ENCODE peak calls at places on chromosomes 7 and 10, in ten cellular contexts. S is adipocyte, P is NCI-H460, E is progenitor cell of endocrine pancreas, G is AG20443, B is AG04449, X is AG04450, Q is NCI-H1092 treated with DMSO at 0.1 percent for 48 hours, J is body of pancreas, H is anterior cingulate cortex. C is an unnamed sample.

GRCh38 chr7:32809871-32810270 is 81.7 kb downstream of the KBTBD2 start:
- DNase-seq in S (no peak), P (no peak), E (no peak), G (no peak), B (no peak), X (no peak), Q (no peak), J (no peak), H (no peak), C (no peak)

GRCh38 chr10:22824984-22825383 is 102.9 kb upstream of the ARMC3 start:
- DNase-seq in S (peak), P (no peak), E (no peak), G (peak), B (no peak), X (no peak), Q (no peak), J (no peak), H (no peak), C (no peak)

GRCh38 chr10:81728692-81729091 is 146.3 kb upstream of the NRG3 start:
- DNase-seq in S (no peak), P (no peak), E (no peak), G (no peak), B (no peak), X (no peak), Q (no peak), J (no peak), H (no peak), C (no peak)

GRCh38 chr10:133062635-133063034 is 25.1 kb upstream of the ADGRA1 start:
- DNase-seq in S (no peak), P (no peak), E (no peak), G (no peak), B (no peak), X (no peak), Q (no peak), J (no peak), H (no peak), C (no peak)

GRCh38 chr7:67100956-67101361 is 104.3 kb downstream of the TYW1 start:
- DNase-seq in S (no peak), P (no peak), E (no peak), G (no peak), B (no peak), X (no peak), Q (no peak), J (no peak), H (no peak), C (no peak)

GRCh38 chr10:129741280-129741977 is 222.6 kb downstream of the EBF3 start:
- DNase-seq in S (no peak), P (no peak), E (no peak), G (peak), B (no peak), X (no peak), Q (no peak), J (no peak), H (no peak), C (no peak)

GRCh38 chr7:96598421-96598820 is 111.2 kb downstream of the SEM1 start:
- DNase-seq in S (no peak), P (no peak), E (no peak), G (no peak), B (no peak), X (no peak), Q (peak), J (no peak), H (no peak), C (no peak)

GRCh38 chr7:20199015-20199737 is 18.0 kb downstream of the MACC1 start:
- DNase-seq in S (peak), P (peak), E (no peak), G (peak), B (no peak), X (peak), Q (peak), J (peak), H (no peak), C (peak)

GRCh38 chr7:129482781-129483180 is 19.6 kb upstream of the SMKR1 start:
- DNase-seq in S (no peak), P (no peak), E (no peak), G (no peak), B (no peak), X (no peak), Q (no peak), J (no peak), H (no peak), C (no peak)

GRCh38 chr10:23693895-23694294 is 255.0 kb downstream of the OTUD1 start:
- DNase-seq in S (no peak), P (no peak), E (no peak), G (no peak), B (no peak), X (no peak), Q (no peak), J (no peak), H (no peak), C (no peak)

GRCh38 chr10:130804281-130804680 is 507.2 kb downstream of the TCERG1L start:
- DNase-seq in S (no peak), P (no peak), E (no peak), G (no peak), B (no peak), X (no peak), Q (no peak), J (no peak), H (no peak), C (no peak)

GRCh38 chr7:75565129-75565528 is 73.0 kb downstream of the SPDYE5 start:
- DNase-seq in S (peak), P (peak), E (no peak), G (peak), B (peak), X (peak), Q (no peak), J (peak), H (no peak), C (peak)

GRCh38 chr10:28250782-28251181 is 52.1 kb downstream of the MPP7 start:
- DNase-seq in S (peak), P (no peak), E (no peak), G (peak), B (no peak), X (no peak), Q (peak), J (no peak), H (no peak), C (no peak)

GRCh38 chr10:70162157-70162891 is 8.0 kb downstream of the SAR1A start:
- DNase-seq in S (peak), P (no peak), E (no peak), G (no peak), B (no peak), X (no peak), Q (no peak), J (no peak), H (no peak), C (no peak)

GRCh38 chr7:78620931-78621330 is 822.4 kb downstream of the PHTF2 start:
- DNase-seq in S (peak), P (no peak), E (peak), G (no peak), B (no peak), X (no peak), Q (no peak), J (no peak), H (no peak), C (no peak)

GRCh38 chr7:99308461-99309074 is 17.1 kb upstream of the ARPC1A start:
- DNase-seq in S (no peak), P (no peak), E (no peak), G (peak), B (no peak), X (no peak), Q (no peak), J (no peak), H (no peak), C (no peak)

GRCh38 chr7:135910393-135911036 is 66.6 kb downstream of the MTPN start:
- DNase-seq in S (no peak), P (no peak), E (no peak), G (no peak), B (no peak), X (no peak), Q (peak), J (no peak), H (no peak), C (no peak)

GRCh38 chr7:91491868-91492267 is 227.6 kb downstream of the FZD1 start:
- DNase-seq in S (peak), P (no peak), E (no peak), G (no peak), B (no peak), X (no peak), Q (no peak), J (no peak), H (no peak), C (no peak)

GRCh38 chr7:25167262-25167843 is 42.3 kb upstream of the CYCS start:
- DNase-seq in S (no peak), P (no peak), E (no peak), G (no peak), B (no peak), X (no peak), Q (peak), J (peak), H (no peak), C (no peak)

GRCh38 chr7:99622596-99622995 is 5.8 kb downstream of the ZSCAN25 start:
- DNase-seq in S (no peak), P (no peak), E (no peak), G (no peak), B (no peak), X (no peak), Q (no peak), J (no peak), H (no peak), C (no peak)

GRCh38 chr7:78516450-78516849 is 717.9 kb downstream of the PHTF2 start:
- DNase-seq in S (no peak), P (no peak), E (no peak), G (no peak), B (no peak), X (no peak), Q (no peak), J (no peak), H (no peak), C (no peak)

GRCh38 chr7:27600247-27600646 is 62.4 kb downstream of the HIBADH start:
- DNase-seq in S (no peak), P (no peak), E (no peak), G (no peak), B (no peak), X (no peak), Q (no peak), J (no peak), H (no peak), C (no peak)

C was measured in skeletal muscle cell.